ENCODE peak calls at places on chromosomes 3 and 15, in nine cellular contexts. One of them, this sample, is unnamed.

GRCh38 chr15:89998141-89998661 is 2.9 kb upstream of the ZNF710 start:
- ATAC-seq in heart right ventricle: no peak
- ATAC-seq in GM23338: no peak
- ATAC-seq in lung: no peak
- ATAC-seq in central memory CD8-positive, alpha-beta T cell: no peak
- ATAC-seq in left lung: peak; percentile 3
- ATAC-seq in Right ventricle myocardium inferior: no peak
- ATAC-seq in psoas muscle: peak; percentile 59
- ATAC-seq in activated CD8-positive, alpha-beta T cell treated with anti-CD3 and anti-CD28 coated beads for 36 hours: no peak
- ATAC-seq in this sample: peak; percentile 64

GRCh38 chr3:127167315-127168043 is 25.5 kb upstream of the PRR23E start:
- ATAC-seq in heart right ventricle: no peak
- ATAC-seq in GM23338: no peak
- ATAC-seq in lung: no peak
- ATAC-seq in central memory CD8-positive, alpha-beta T cell: no peak
- ATAC-seq in left lung: no peak
- ATAC-seq in Right ventricle myocardium inferior: no peak
- ATAC-seq in psoas muscle: no peak
- ATAC-seq in activated CD8-positive, alpha-beta T cell treated with anti-CD3 and anti-CD28 coated beads for 36 hours: no peak
- ATAC-seq in this sample: peak; percentile 82

GRCh38 chr15:93235926-93236781 is 147.1 kb upstream of the RGMA start:
- ATAC-seq in heart right ventricle: peak; percentile 84
- ATAC-seq in GM23338: peak; percentile 52
- ATAC-seq in lung: no peak
- ATAC-seq in central memory CD8-positive, alpha-beta T cell: no peak
- ATAC-seq in left lung: peak; percentile 92
- ATAC-seq in Right ventricle myocardium inferior: peak; percentile 80
- ATAC-seq in psoas muscle: no peak
- ATAC-seq in activated CD8-positive, alpha-beta T cell treated with anti-CD3 and anti-CD28 coated beads for 36 hours: no peak
- ATAC-seq in this sample: no peak

GRCh38 chr15:75850708-75851107 is 7.5 kb downstream of the UBE2Q2 start:
- ATAC-seq in heart right ventricle: no peak
- ATAC-seq in GM23338: no peak
- ATAC-seq in lung: no peak
- ATAC-seq in central memory CD8-positive, alpha-beta T cell: no peak
- ATAC-seq in left lung: no peak
- ATAC-seq in Right ventricle myocardium inferior: no peak
- ATAC-seq in psoas muscle: no peak
- ATAC-seq in activated CD8-positive, alpha-beta T cell treated with anti-CD3 and anti-CD28 coated beads for 36 hours: no peak
- ATAC-seq in this sample: no peak

GRCh38 chr3:73552700-73553099 is 72.0 kb downstream of the PDZRN3 start:
- ATAC-seq in heart right ventricle: no peak
- ATAC-seq in GM23338: no peak
- ATAC-seq in lung: no peak
- ATAC-seq in central memory CD8-positive, alpha-beta T cell: no peak
- ATAC-seq in left lung: peak; percentile 42
- ATAC-seq in Right ventricle myocardium inferior: no peak
- ATAC-seq in psoas muscle: peak; percentile 77
- ATAC-seq in activated CD8-positive, alpha-beta T cell treated with anti-CD3 and anti-CD28 coated beads for 36 hours: no peak
- ATAC-seq in this sample: peak; percentile 52

GRCh38 chr15:53903129-53903528 is 75.1 kb upstream of the UNC13C start:
- ATAC-seq in heart right ventricle: no peak
- ATAC-seq in GM23338: no peak
- ATAC-seq in lung: no peak
- ATAC-seq in central memory CD8-positive, alpha-beta T cell: no peak
- ATAC-seq in left lung: no peak
- ATAC-seq in Right ventricle myocardium inferior: no peak
- ATAC-seq in psoas muscle: no peak
- ATAC-seq in activated CD8-positive, alpha-beta T cell treated with anti-CD3 and anti-CD28 coated beads for 36 hours: no peak
- ATAC-seq in this sample: no peak

GRCh38 chr3:112017081-112017480 is 17.5 kb upstream of the TMPRSS7 start:
- ATAC-seq in heart right ventricle: no peak
- ATAC-seq in GM23338: no peak
- ATAC-seq in lung: no peak
- ATAC-seq in central memory CD8-positive, alpha-beta T cell: no peak
- ATAC-seq in left lung: no peak
- ATAC-seq in Right ventricle myocardium inferior: no peak
- ATAC-seq in psoas muscle: no peak
- ATAC-seq in activated CD8-positive, alpha-beta T cell treated with anti-CD3 and anti-CD28 coated beads for 36 hours: no peak
- ATAC-seq in this sample: no peak

GRCh38 chr3:146594843-146595482 is 10.2 kb downstream of the PLSCR5 start:
- ATAC-seq in heart right ventricle: no peak
- ATAC-seq in GM23338: no peak
- ATAC-seq in lung: no peak
- ATAC-seq in central memory CD8-positive, alpha-beta T cell: no peak
- ATAC-seq in left lung: no peak
- ATAC-seq in Right ventricle myocardium inferior: no peak
- ATAC-seq in psoas muscle: no peak
- ATAC-seq in activated CD8-positive, alpha-beta T cell treated with anti-CD3 and anti-CD28 coated beads for 36 hours: no peak
- ATAC-seq in this sample: no peak

GRCh38 chr15:30992073-30992363 is 590 bp upstream of the MTMR10 start:
- ATAC-seq in heart right ventricle: peak; percentile 72
- ATAC-seq in GM23338: no peak
- ATAC-seq in lung: no peak
- ATAC-seq in central memory CD8-positive, alpha-beta T cell: no peak
- ATAC-seq in left lung: peak; percentile 40
- ATAC-seq in Right ventricle myocardium inferior: no peak
- ATAC-seq in psoas muscle: peak; percentile 57
- ATAC-seq in activated CD8-positive, alpha-beta T cell treated with anti-CD3 and anti-CD28 coated beads for 36 hours: peak; percentile 0
- ATAC-seq in this sample: no peak

GRCh38 chr15:70854669-70854976 is 666 bp upstream of the LARP6 start:
- ATAC-seq in heart right ventricle: peak; percentile 21
- ATAC-seq in GM23338: peak; percentile 3
- ATAC-seq in lung: no peak
- ATAC-seq in central memory CD8-positive, alpha-beta T cell: no peak
- ATAC-seq in left lung: peak; percentile 20
- ATAC-seq in Right ventricle myocardium inferior: no peak
- ATAC-seq in psoas muscle: peak; percentile 21
- ATAC-seq in activated CD8-positive, alpha-beta T cell treated with anti-CD3 and anti-CD28 coated beads for 36 hours: no peak
- ATAC-seq in this sample: no peak

GRCh38 chr3:95522449-95522848 is 1291.9 kb upstream of the EPHA6 start:
- ATAC-seq in heart right ventricle: no peak
- ATAC-seq in GM23338: no peak
- ATAC-seq in lung: no peak
- ATAC-seq in central memory CD8-positive, alpha-beta T cell: no peak
- ATAC-seq in left lung: no peak
- ATAC-seq in Right ventricle myocardium inferior: no peak
- ATAC-seq in psoas muscle: no peak
- ATAC-seq in activated CD8-positive, alpha-beta T cell treated with anti-CD3 and anti-CD28 coated beads for 36 hours: no peak
- ATAC-seq in this sample: no peak

GRCh38 chr3:49513494-49514179 is 40.6 kb upstream of the BSN start:
- ATAC-seq in heart right ventricle: no peak
- ATAC-seq in GM23338: no peak
- ATAC-seq in lung: no peak
- ATAC-seq in central memory CD8-positive, alpha-beta T cell: no peak
- ATAC-seq in left lung: no peak
- ATAC-seq in Right ventricle myocardium inferior: no peak
- ATAC-seq in psoas muscle: no peak
- ATAC-seq in activated CD8-positive, alpha-beta T cell treated with anti-CD3 and anti-CD28 coated beads for 36 hours: no peak
- ATAC-seq in this sample: no peak

GRCh38 chr15:76961277-76962010 is 29.9 kb downstream of the RCN2 start:
- ATAC-seq in heart right ventricle: no peak
- ATAC-seq in GM23338: peak; percentile 43
- ATAC-seq in lung: no peak
- ATAC-seq in central memory CD8-positive, alpha-beta T cell: no peak
- ATAC-seq in left lung: no peak
- ATAC-seq in Right ventricle myocardium inferior: no peak
- ATAC-seq in psoas muscle: no peak
- ATAC-seq in activated CD8-positive, alpha-beta T cell treated with anti-CD3 and anti-CD28 coated beads for 36 hours: no peak
- ATAC-seq in this sample: no peak

GRCh38 chr3:138381950-138382715 is 33.8 kb downstream of the MRAS start:
- ATAC-seq in heart right ventricle: peak; percentile 84
- ATAC-seq in GM23338: peak; percentile 55
- ATAC-seq in lung: peak; percentile 86
- ATAC-seq in central memory CD8-positive, alpha-beta T cell: no peak
- ATAC-seq in left lung: peak; percentile 96
- ATAC-seq in Right ventricle myocardium inferior: peak; percentile 88
- ATAC-seq in psoas muscle: peak; percentile 93
- ATAC-seq in activated CD8-positive, alpha-beta T cell treated with anti-CD3 and anti-CD28 coated beads for 36 hours: no peak
- ATAC-seq in this sample: peak; percentile 94

GRCh38 chr3:175088981-175089380 is 229.8 kb downstream of the NAALADL2 start:
- ATAC-seq in heart right ventricle: no peak
- ATAC-seq in GM23338: no peak
- ATAC-seq in lung: no peak
- ATAC-seq in central memory CD8-positive, alpha-beta T cell: no peak
- ATAC-seq in left lung: no peak
- ATAC-seq in Right ventricle myocardium inferior: no peak
- ATAC-seq in psoas muscle: no peak
- ATAC-seq in activated CD8-positive, alpha-beta T cell treated with anti-CD3 and anti-CD28 coated beads for 36 hours: no peak
- ATAC-seq in this sample: no peak

GRCh38 chr3:154122912-154123559 is 1.8 kb downstream of the ARHGEF26 start:
- ATAC-seq in heart right ventricle: peak; percentile 23
- ATAC-seq in GM23338: peak; percentile 4
- ATAC-seq in lung: no peak
- ATAC-seq in central memory CD8-positive, alpha-beta T cell: no peak
- ATAC-seq in left lung: peak; percentile 10
- ATAC-seq in Right ventricle myocardium inferior: no peak
- ATAC-seq in psoas muscle: no peak
- ATAC-seq in activated CD8-positive, alpha-beta T cell treated with anti-CD3 and anti-CD28 coated beads for 36 hours: no peak
- ATAC-seq in this sample: no peak

GRCh38 chr15:95432878-95433405 is 897.6 kb upstream of the NR2F2 start:
- ATAC-seq in heart right ventricle: no peak
- ATAC-seq in GM23338: no peak
- ATAC-seq in lung: no peak
- ATAC-seq in central memory CD8-positive, alpha-beta T cell: no peak
- ATAC-seq in left lung: no peak
- ATAC-seq in Right ventricle myocardium inferior: no peak
- ATAC-seq in psoas muscle: no peak
- ATAC-seq in activated CD8-positive, alpha-beta T cell treated with anti-CD3 and anti-CD28 coated beads for 36 hours: no peak
- ATAC-seq in this sample: peak; percentile 23

GRCh38 chr3:49388416-49388815 is 23.4 kb downstream of the RHOA start:
- ATAC-seq in heart right ventricle: no peak
- ATAC-seq in GM23338: no peak
- ATAC-seq in lung: no peak
- ATAC-seq in central memory CD8-positive, alpha-beta T cell: no peak
- ATAC-seq in left lung: no peak
- ATAC-seq in Right ventricle myocardium inferior: no peak
- ATAC-seq in psoas muscle: no peak
- ATAC-seq in activated CD8-positive, alpha-beta T cell treated with anti-CD3 and anti-CD28 coated beads for 36 hours: no peak
- ATAC-seq in this sample: peak; percentile 12

GRCh38 chr3:31546725-31547124 is 14.0 kb downstream of the STT3B start:
- ATAC-seq in heart right ventricle: no peak
- ATAC-seq in GM23338: no peak
- ATAC-seq in lung: no peak
- ATAC-seq in central memory CD8-positive, alpha-beta T cell: no peak
- ATAC-seq in left lung: no peak
- ATAC-seq in Right ventricle myocardium inferior: no peak
- ATAC-seq in psoas muscle: no peak
- ATAC-seq in activated CD8-positive, alpha-beta T cell treated with anti-CD3 and anti-CD28 coated beads for 36 hours: no peak
- ATAC-seq in this sample: no peak

GRCh38 chr3:150022406-150023238 is 51.9 kb upstream of the PFN2 start:
- ATAC-seq in heart right ventricle: no peak
- ATAC-seq in GM23338: peak; percentile 35
- ATAC-seq in lung: no peak
- ATAC-seq in central memory CD8-positive, alpha-beta T cell: no peak
- ATAC-seq in left lung: no peak
- ATAC-seq in Right ventricle myocardium inferior: no peak
- ATAC-seq in psoas muscle: no peak
- ATAC-seq in activated CD8-positive, alpha-beta T cell treated with anti-CD3 and anti-CD28 coated beads for 36 hours: no peak
- ATAC-seq in this sample: no peak

GRCh38 chr3:53509494-53509893 is 15.1 kb downstream of the CACNA1D start:
- ATAC-seq in heart right ventricle: no peak
- ATAC-seq in GM23338: peak; percentile 67
- ATAC-seq in lung: no peak
- ATAC-seq in central memory CD8-positive, alpha-beta T cell: no peak
- ATAC-seq in left lung: no peak
- ATAC-seq in Right ventricle myocardium inferior: no peak
- ATAC-seq in psoas muscle: no peak
- ATAC-seq in activated CD8-positive, alpha-beta T cell treated with anti-CD3 and anti-CD28 coated beads for 36 hours: no peak
- ATAC-seq in this sample: no peak

GRCh38 chr3:32401541-32402052 is 9.9 kb downstream of the CMTM7 start:
- ATAC-seq in heart right ventricle: peak; percentile 85
- ATAC-seq in GM23338: peak; percentile 85
- ATAC-seq in lung: peak; percentile 73
- ATAC-seq in central memory CD8-positive, alpha-beta T cell: peak; percentile 77
- ATAC-seq in left lung: peak; percentile 75
- ATAC-seq in Right ventricle myocardium inferior: peak; percentile 92
- ATAC-seq in psoas muscle: peak; percentile 92
- ATAC-seq in activated CD8-positive, alpha-beta T cell treated with anti-CD3 and anti-CD28 coated beads for 36 hours: peak; percentile 77
- ATAC-seq in this sample: peak; percentile 73

GRCh38 chr3:39000008-39000450 is 51.7 kb downstream of the SCN11A start:
- ATAC-seq in heart right ventricle: peak; percentile 42
- ATAC-seq in GM23338: peak; percentile 96
- ATAC-seq in lung: peak; percentile 77
- ATAC-seq in central memory CD8-positive, alpha-beta T cell: peak; percentile 46
- ATAC-seq in left lung: peak; percentile 88
- ATAC-seq in Right ventricle myocardium inferior: no peak
- ATAC-seq in psoas muscle: no peak
- ATAC-seq in activated CD8-positive, alpha-beta T cell treated with anti-CD3 and anti-CD28 coated beads for 36 hours: peak; percentile 64
- ATAC-seq in this sample: peak; percentile 62

GRCh38 chr3:32483772-32484171 is 18.9 kb downstream of the CMTM6 start:
- ATAC-seq in heart right ventricle: no peak
- ATAC-seq in GM23338: peak; percentile 31
- ATAC-seq in lung: no peak
- ATAC-seq in central memory CD8-positive, alpha-beta T cell: no peak
- ATAC-seq in left lung: no peak
- ATAC-seq in Right ventricle myocardium inferior: no peak
- ATAC-seq in psoas muscle: no peak
- ATAC-seq in activated CD8-positive, alpha-beta T cell treated with anti-CD3 and anti-CD28 coated beads for 36 hours: no peak
- ATAC-seq in this sample: no peak

GRCh38 chr15:40981186-40981585 is 27.9 kb downstream of the CHAC1 start:
- ATAC-seq in heart right ventricle: no peak
- ATAC-seq in GM23338: no peak
- ATAC-seq in lung: no peak
- ATAC-seq in central memory CD8-positive, alpha-beta T cell: no peak
- ATAC-seq in left lung: no peak
- ATAC-seq in Right ventricle myocardium inferior: no peak
- ATAC-seq in psoas muscle: no peak
- ATAC-seq in activated CD8-positive, alpha-beta T cell treated with anti-CD3 and anti-CD28 coated beads for 36 hours: no peak
- ATAC-seq in this sample: no peak

GRCh38 chr15:50879016-50879415 is 29.5 kb upstream of the AP4E1 start:
- ATAC-seq in heart right ventricle: no peak
- ATAC-seq in GM23338: no peak
- ATAC-seq in lung: no peak
- ATAC-seq in central memory CD8-positive, alpha-beta T cell: peak; percentile 52
- ATAC-seq in left lung: no peak
- ATAC-seq in Right ventricle myocardium inferior: no peak
- ATAC-seq in psoas muscle: no peak
- ATAC-seq in activated CD8-positive, alpha-beta T cell treated with anti-CD3 and anti-CD28 coated beads for 36 hours: peak; percentile 71
- ATAC-seq in this sample: no peak

GRCh38 chr15:99466701-99467337 is 99.0 kb upstream of the MEF2A start:
- ATAC-seq in heart right ventricle: peak; percentile 75
- ATAC-seq in GM23338: no peak
- ATAC-seq in lung: no peak
- ATAC-seq in central memory CD8-positive, alpha-beta T cell: no peak
- ATAC-seq in left lung: peak; percentile 33
- ATAC-seq in Right ventricle myocardium inferior: no peak
- ATAC-seq in psoas muscle: peak; percentile 26
- ATAC-seq in activated CD8-positive, alpha-beta T cell treated with anti-CD3 and anti-CD28 coated beads for 36 hours: no peak
- ATAC-seq in this sample: peak; percentile 70

GRCh38 chr3:172293093-172293492 is 155.2 kb downstream of the GHSR start:
- ATAC-seq in heart right ventricle: no peak
- ATAC-seq in GM23338: no peak
- ATAC-seq in lung: no peak
- ATAC-seq in central memory CD8-positive, alpha-beta T cell: no peak
- ATAC-seq in left lung: no peak
- ATAC-seq in Right ventricle myocardium inferior: no peak
- ATAC-seq in psoas muscle: no peak
- ATAC-seq in activated CD8-positive, alpha-beta T cell treated with anti-CD3 and anti-CD28 coated beads for 36 hours: no peak
- ATAC-seq in this sample: no peak

GRCh38 chr3:122458992-122459391 is 43.1 kb upstream of the WDR5B start:
- ATAC-seq in heart right ventricle: no peak
- ATAC-seq in GM23338: peak; percentile 41
- ATAC-seq in lung: no peak
- ATAC-seq in central memory CD8-positive, alpha-beta T cell: no peak
- ATAC-seq in left lung: peak; percentile 71
- ATAC-seq in Right ventricle myocardium inferior: no peak
- ATAC-seq in psoas muscle: no peak
- ATAC-seq in activated CD8-positive, alpha-beta T cell treated with anti-CD3 and anti-CD28 coated beads for 36 hours: no peak
- ATAC-seq in this sample: no peak

This sample was measured in esophagus mucosa.